ENCODE peak calls at places on chromosome 20, in five cellular contexts. One of them, this sample, is unnamed.

GRCh38 chr20:20210327-20210726 is 157.6 kb upstream of the INSM1 start:
- DNase-seq in HL-60: no peak
- DNase-seq in H1: no peak
- DNase-seq in HCT116: no peak
- DNase-seq in HepG2: no peak
- DNase-seq in this sample: no peak

GRCh38 chr20:49148601-49149000 is 39.5 kb downstream of the STAU1 start:
- DNase-seq in HL-60: no peak
- DNase-seq in H1: no peak
- DNase-seq in HCT116: no peak
- DNase-seq in HepG2: no peak
- DNase-seq in this sample: no peak

GRCh38 chr20:10508468-10509251 is 73.6 kb downstream of the SLX4IP start:
- DNase-seq in HL-60: no peak
- DNase-seq in H1: no peak
- DNase-seq in HCT116: no peak
- DNase-seq in HepG2: no peak
- DNase-seq in this sample: no peak

GRCh38 chr20:45497971-45498494 is 17.4 kb downstream of the SPINT3 start:
- DNase-seq in HL-60: no peak
- DNase-seq in H1: no peak
- DNase-seq in HCT116: no peak
- DNase-seq in HepG2: no peak
- DNase-seq in this sample: no peak

GRCh38 chr20:36728986-36729385 is 16.9 kb downstream of the NDRG3 start:
- DNase-seq in HL-60: no peak
- DNase-seq in H1: no peak
- DNase-seq in HCT116: no peak
- DNase-seq in HepG2: peak; percentile 29
- DNase-seq in this sample: no peak

GRCh38 chr20:1894471-1894950 is 696 bp upstream of the SIRPA start:
- DNase-seq in HL-60: no peak
- DNase-seq in H1: no peak
- DNase-seq in HCT116: no peak
- DNase-seq in HepG2: no peak
- DNase-seq in this sample: peak; percentile 56

GRCh38 chr20:45405566-45406259 is 2.4 kb upstream of the DBNDD2 start:
- DNase-seq in HL-60: no peak
- DNase-seq in H1: peak; percentile 66
- DNase-seq in HCT116: no peak
- DNase-seq in HepG2: no peak
- DNase-seq in this sample: no peak

GRCh38 chr20:58690351-58690750 is 2.2 kb upstream of the NPEPL1 start:
- DNase-seq in HL-60: no peak
- DNase-seq in H1: no peak
- DNase-seq in HCT116: no peak
- DNase-seq in HepG2: no peak
- DNase-seq in this sample: no peak

GRCh38 chr20:50112512-50113419 is at the start of gene UBE2V1:
- DNase-seq in HL-60: peak; percentile 81
- DNase-seq in H1: peak; percentile 88
- DNase-seq in HCT116: peak; percentile 58
- DNase-seq in HepG2: peak; percentile 84
- DNase-seq in this sample: peak; percentile 98

GRCh38 chr20:3543901-3544507 is 73.2 kb downstream of the ATRN start:
- DNase-seq in HL-60: no peak
- DNase-seq in H1: no peak
- DNase-seq in HCT116: no peak
- DNase-seq in HepG2: peak; percentile 78
- DNase-seq in this sample: no peak

GRCh38 chr20:31788578-31788977 is 30.6 kb upstream of the MYLK2 start:
- DNase-seq in HL-60: no peak
- DNase-seq in H1: no peak
- DNase-seq in HCT116: no peak
- DNase-seq in HepG2: no peak
- DNase-seq in this sample: no peak

GRCh38 chr20:50728981-50729874 is 2.2 kb upstream of the PARD6B start:
- DNase-seq in HL-60: no peak
- DNase-seq in H1: peak; percentile 39
- DNase-seq in HCT116: peak; percentile 77
- DNase-seq in HepG2: peak; percentile 75
- DNase-seq in this sample: peak; percentile 38

GRCh38 chr20:43379239-43379917 is 78.3 kb upstream of the SRSF6 start:
- DNase-seq in HL-60: no peak
- DNase-seq in H1: no peak
- DNase-seq in HCT116: no peak
- DNase-seq in HepG2: peak; percentile 27
- DNase-seq in this sample: no peak

GRCh38 chr20:48965189-48965910 is 43.8 kb downstream of the ARFGEF2 start:
- DNase-seq in HL-60: no peak
- DNase-seq in H1: no peak
- DNase-seq in HCT116: no peak
- DNase-seq in HepG2: no peak
- DNase-seq in this sample: no peak

GRCh38 chr20:18722381-18722780 is 91.2 kb upstream of the SCP2D1 start:
- DNase-seq in HL-60: no peak
- DNase-seq in H1: no peak
- DNase-seq in HCT116: no peak
- DNase-seq in HepG2: no peak
- DNase-seq in this sample: no peak

GRCh38 chr20:47500554-47500953 is 1.1 kb upstream of the NCOA3 start:
- DNase-seq in HL-60: no peak
- DNase-seq in H1: no peak
- DNase-seq in HCT116: no peak
- DNase-seq in HepG2: no peak
- DNase-seq in this sample: no peak

GRCh38 chr20:57467742-57468141 is 57.2 kb downstream of the CTCFL start:
- DNase-seq in HL-60: no peak
- DNase-seq in H1: no peak
- DNase-seq in HCT116: no peak
- DNase-seq in HepG2: no peak
- DNase-seq in this sample: no peak

GRCh38 chr20:30811896-30812671 is 445.4 kb upstream of the DEFB115 start:
- DNase-seq in HL-60: peak; percentile 23
- DNase-seq in H1: peak; percentile 52
- DNase-seq in HCT116: no peak
- DNase-seq in HepG2: no peak
- DNase-seq in this sample: peak; percentile 48

GRCh38 chr20:37915800-37916570 is 13.1 kb downstream of the VSTM2L start:
- DNase-seq in HL-60: no peak
- DNase-seq in H1: peak; percentile 77
- DNase-seq in HCT116: no peak
- DNase-seq in HepG2: peak; percentile 40
- DNase-seq in this sample: no peak

GRCh38 chr20:35907017-35907685 is 47.2 kb downstream of the SCAND1 start:
- DNase-seq in HL-60: no peak
- DNase-seq in H1: no peak
- DNase-seq in HCT116: no peak
- DNase-seq in HepG2: no peak
- DNase-seq in this sample: no peak

GRCh38 chr20:7673841-7674240 is 266.4 kb downstream of the HAO1 start:
- DNase-seq in HL-60: no peak
- DNase-seq in H1: no peak
- DNase-seq in HCT116: no peak
- DNase-seq in HepG2: no peak
- DNase-seq in this sample: no peak

GRCh38 chr20:51097334-51098176 is 74.6 kb upstream of the KCNG1 start:
- DNase-seq in HL-60: no peak
- DNase-seq in H1: no peak
- DNase-seq in HCT116: no peak
- DNase-seq in HepG2: no peak
- DNase-seq in this sample: no peak

GRCh38 chr20:36273414-36274247 is 32.5 kb upstream of the DLGAP4 start:
- DNase-seq in HL-60: no peak
- DNase-seq in H1: peak; percentile 41
- DNase-seq in HCT116: peak; percentile 4
- DNase-seq in HepG2: no peak
- DNase-seq in this sample: no peak

GRCh38 chr20:37257530-37257929 is 4.1 kb downstream of the GHRH start:
- DNase-seq in HL-60: no peak
- DNase-seq in H1: no peak
- DNase-seq in HCT116: no peak
- DNase-seq in HepG2: no peak
- DNase-seq in this sample: no peak

GRCh38 chr20:17602493-17602892 is 32.6 kb downstream of the DSTN start:
- DNase-seq in HL-60: no peak
- DNase-seq in H1: no peak
- DNase-seq in HCT116: no peak
- DNase-seq in HepG2: no peak
- DNase-seq in this sample: no peak

GRCh38 chr20:44336086-44336485 is 757 bp upstream of the R3HDML start:
- DNase-seq in HL-60: no peak
- DNase-seq in H1: peak; percentile 76
- DNase-seq in HCT116: no peak
- DNase-seq in HepG2: peak; percentile 39
- DNase-seq in this sample: peak; percentile 56

GRCh38 chr20:36106606-36107005 is 47.9 kb upstream of the EPB41L1 start:
- DNase-seq in HL-60: no peak
- DNase-seq in H1: no peak
- DNase-seq in HCT116: no peak
- DNase-seq in HepG2: no peak
- DNase-seq in this sample: no peak

DNA sequence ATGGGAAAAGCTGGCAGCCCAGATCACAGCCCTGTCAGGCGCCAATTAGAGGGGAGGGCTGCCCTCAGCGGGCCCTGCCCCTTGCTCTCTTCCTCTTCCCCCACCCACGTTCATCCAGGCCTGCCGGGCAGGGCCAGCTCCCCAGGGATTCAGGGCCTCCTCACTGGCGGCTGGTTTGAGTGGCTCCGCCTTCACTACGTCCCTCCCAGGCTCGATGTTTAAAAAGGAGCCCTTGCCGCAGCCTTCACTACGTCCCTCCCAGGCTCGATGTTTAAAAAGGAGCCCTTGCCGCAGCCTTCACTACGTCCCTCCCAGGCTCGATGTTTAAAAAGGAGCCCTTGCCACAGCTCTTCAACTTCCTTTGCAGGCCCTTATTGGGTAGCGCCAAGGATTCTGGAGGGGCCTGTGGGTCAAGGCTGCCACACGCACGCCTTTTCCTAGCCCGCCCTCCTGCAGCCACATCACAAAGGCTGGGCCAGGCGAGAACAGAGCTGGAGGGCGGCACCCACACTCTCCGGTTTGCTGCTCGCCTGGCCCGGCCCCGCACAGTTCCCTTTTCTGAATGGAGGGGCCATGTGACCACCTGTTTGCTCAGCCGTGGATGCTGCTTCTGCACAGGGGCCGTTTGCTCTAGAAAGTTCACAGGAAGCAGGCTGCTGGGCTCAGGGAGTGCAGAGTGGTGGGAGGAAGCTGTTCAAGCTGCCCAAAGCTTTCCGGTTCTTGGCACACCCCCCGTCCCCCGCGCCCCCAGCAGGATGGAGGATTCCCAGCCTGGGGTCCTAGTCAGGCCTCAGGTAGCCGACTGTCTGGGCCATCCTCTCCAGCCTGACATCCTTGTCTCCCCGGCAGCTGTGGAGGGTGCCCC is 1.6 kb downstream of the SLC17A9 start:
- DNase-seq in HL-60: peak; percentile 88
- DNase-seq in H1: peak; percentile 67
- DNase-seq in HCT116: no peak
- DNase-seq in HepG2: peak; percentile 95
- DNase-seq in this sample: peak; percentile 85
- TF ChIP-seq POLR2AphosphoS5 in HL-60: peak; percentile 81
- TF ChIP-seq POLR2AphosphoS5 in H1: no peak
- TF ChIP-seq POLR2AphosphoS5 in HCT116: no peak
- TF ChIP-seq POLR2AphosphoS5 in HepG2: peak; percentile 65
- TF ChIP-seq POLR2AphosphoS5 in this sample: peak; percentile 33

GRCh38 chr20:5933802-5934436 is 16.4 kb downstream of the TRMT6 start:
- DNase-seq in HL-60: no peak
- DNase-seq in H1: no peak
- DNase-seq in HCT116: no peak
- DNase-seq in HepG2: peak; percentile 71
- DNase-seq in this sample: no peak
- TF ChIP-seq CTCF in HL-60: no peak
- TF ChIP-seq CTCF in H1: peak; percentile 26
- TF ChIP-seq CTCF in HCT116: peak; percentile 50
- TF ChIP-seq CTCF in HepG2: peak; percentile 85
- TF ChIP-seq CTCF in this sample: no peak

DNA sequence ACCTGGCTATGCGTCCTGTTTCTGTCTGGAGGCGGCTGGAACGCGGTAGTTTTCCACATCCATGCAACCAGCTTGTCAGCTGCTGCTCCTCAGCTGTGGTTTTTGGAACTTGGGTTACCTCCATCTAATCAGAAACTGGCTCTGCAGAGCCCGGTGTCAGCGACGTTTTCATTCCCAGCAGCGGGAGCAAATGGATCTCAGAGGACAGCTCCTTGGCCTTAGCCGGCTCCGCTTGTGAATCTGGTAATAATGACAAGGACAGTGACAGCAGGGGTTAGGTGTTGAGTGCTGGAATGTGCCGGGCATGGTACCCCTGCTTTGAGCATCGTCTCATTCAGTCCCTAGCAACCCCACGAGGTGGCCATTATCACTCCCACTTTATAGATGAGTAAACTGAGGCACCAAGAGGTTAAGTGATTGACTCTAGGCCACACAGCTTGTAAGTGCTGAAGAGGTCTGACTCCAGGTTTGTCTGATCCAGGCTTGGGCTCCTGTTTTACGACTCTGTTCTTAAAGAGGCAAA is 1.3 kb downstream of the SLCO4A1 start:
- DNase-seq in HL-60: no peak
- DNase-seq in H1: no peak
- DNase-seq in HCT116: no peak
- DNase-seq in HepG2: no peak
- DNase-seq in this sample: no peak
- H3K4me3 ChIP-seq in HL-60: peak overlapping the region; percentile 82
- H3K4me3 ChIP-seq in H1: peak overlapping the region; percentile 45
- H3K4me3 ChIP-seq in HCT116: peak overlapping the region; percentile 83
- H3K4me3 ChIP-seq in HepG2: peak overlapping the region; percentile 86
- H3K4me3 ChIP-seq in this sample: peak overlapping the region; percentile 73

DNA sequence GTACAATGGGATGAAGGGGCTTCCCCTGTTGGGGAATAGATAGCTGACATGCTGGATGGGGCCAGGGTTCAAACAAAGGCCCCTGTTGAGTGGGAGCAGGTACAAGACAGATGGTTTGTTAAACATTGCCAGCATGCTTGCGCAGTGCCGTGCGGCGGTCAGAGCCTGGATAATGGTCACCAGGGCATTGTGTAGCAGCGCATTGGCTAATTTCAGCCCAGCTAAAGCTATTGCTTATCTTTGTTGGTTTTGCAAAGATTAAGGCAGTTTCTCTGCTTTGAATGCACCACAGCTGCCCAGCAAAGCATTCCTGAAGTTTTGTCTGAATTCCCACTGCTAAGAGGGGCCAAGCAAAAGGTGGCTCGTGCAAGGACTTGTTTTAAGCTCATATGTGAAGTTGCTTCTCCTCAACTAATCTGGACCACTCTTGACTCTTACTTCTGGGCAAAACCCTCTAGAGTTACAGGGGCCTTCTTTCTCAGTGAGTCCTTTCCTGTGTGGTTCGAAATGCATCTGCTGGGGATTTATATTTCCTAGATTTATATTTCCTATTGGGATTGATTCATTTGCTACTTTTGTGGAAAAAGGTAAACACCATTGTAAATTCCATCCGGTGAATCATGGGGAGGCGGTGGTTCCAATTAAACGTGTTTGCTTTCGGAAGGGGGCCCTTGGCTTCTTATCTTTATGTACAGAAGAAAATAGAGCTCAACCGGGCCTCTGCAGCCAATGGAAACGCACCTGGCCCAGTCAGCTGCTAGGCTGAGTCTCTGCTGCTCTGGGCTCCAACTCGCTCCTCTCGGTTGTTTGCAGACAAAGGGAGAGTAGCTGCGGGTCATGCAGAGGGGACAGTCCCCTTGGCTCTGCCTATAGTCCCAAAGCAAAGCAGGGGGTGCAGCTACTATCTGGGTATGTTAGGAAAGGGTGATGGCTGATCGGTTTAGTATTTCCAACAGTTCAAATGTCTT is 72.1 kb downstream of the FOXA2 start:
- DNase-seq in HL-60: no peak
- DNase-seq in H1: no peak
- DNase-seq in HCT116: no peak
- DNase-seq in HepG2: peak; percentile 99
- DNase-seq in this sample: peak; percentile 36
- TF ChIP-seq POLR2AphosphoS5 in HL-60: no peak
- TF ChIP-seq POLR2AphosphoS5 in H1: no peak
- TF ChIP-seq POLR2AphosphoS5 in HCT116: no peak
- TF ChIP-seq POLR2AphosphoS5 in HepG2: peak; percentile 96
- TF ChIP-seq POLR2AphosphoS5 in this sample: no peak

This sample was measured in upper lobe of left lung.